ENCODE peak calls at places on chromosomes 7 and 10, in four cellular contexts. A, C, E and P are unnamed samples.
A peak's percentile ranks its signal among the peaks of the same experiment; 100 is the strongest.

GRCh38 chr7:106609416-106609815 is 51.5 kb downstream of the CCDC71L start:
- DNase-seq in A (no peak), C (peak; percentile 86), E (no peak), P (no peak)

GRCh38 chr7:141073173-141073640 is 657 bp upstream of the TMEM178B start:
- DNase-seq in A (peak; percentile 77), C (no peak), E (peak; percentile 21), P (no peak)

GRCh38 chr10:119620771-119621384 is 24.1 kb upstream of the TIAL1 start:
- DNase-seq in A (no peak), C (no peak), E (no peak), P (no peak)

GRCh38 chr7:142833174-142834027 is 21.5 kb upstream of the EPHB6 start:
- DNase-seq in A (no peak), C (peak; percentile 49), E (no peak), P (no peak)

GRCh38 chr7:129225931-129226572 is 1.2 kb downstream of the AHCYL2 start:
- DNase-seq in A (no peak), C (peak; percentile 43), E (no peak), P (no peak)

GRCh38 chr10:124482876-124483275 is 21.3 kb downstream of the LHPP start:
- DNase-seq in A (no peak), C (no peak), E (no peak), P (no peak)

GRCh38 chr7:91266931-91267557 is 2.8 kb downstream of the FZD1 start:
- DNase-seq in A (no peak), C (no peak), E (no peak), P (no peak)

GRCh38 chr7:55534262-55534915 is 37.9 kb downstream of the VOPP1 start:
- DNase-seq in A (no peak), C (peak; percentile 81), E (peak; percentile 84), P (peak; percentile 87)

GRCh38 chr7:128139406-128139805 is 101.7 kb upstream of the LEP start:
- DNase-seq in A (no peak), C (no peak), E (no peak), P (no peak)

GRCh38 chr7:66326501-66327180 is 121.5 kb downstream of the TPST1 start:
- DNase-seq in A (no peak), C (no peak), E (no peak), P (no peak)

GRCh38 chr7:45973725-45974532 is 52.9 kb upstream of the IGFBP3 start:
- DNase-seq in A (no peak), C (no peak), E (no peak), P (no peak)

GRCh38 chr10:129662386-129662785 is 195.3 kb downstream of the MGMT start:
- DNase-seq in A (no peak), C (no peak), E (no peak), P (no peak)

GRCh38 chr7:121530251-121531174 is 134.4 kb upstream of the FAM3C start:
- DNase-seq in A (no peak), C (peak; percentile 98), E (peak; percentile 72), P (peak; percentile 82)

GRCh38 chr10:89888647-89889046 is 187.3 kb downstream of the KIF20B start:
- DNase-seq in A (no peak), C (no peak), E (no peak), P (no peak)

GRCh38 chr7:47965456-47965855 is 14.0 kb downstream of the HUS1 start:
- DNase-seq in A (no peak), C (no peak), E (no peak), P (no peak)

GRCh38 chr7:157309990-157310668 is 26.7 kb upstream of the DNAJB6 start:
- DNase-seq in A (no peak), C (peak; percentile 92), E (no peak), P (no peak)

GRCh38 chr7:8260871-8261707 is 878 bp downstream of the ICA1 start:
- DNase-seq in A (peak; percentile 18), C (peak; percentile 46), E (no peak), P (no peak)

GRCh38 chr7:45599851-45600706 is 25.9 kb downstream of the ADCY1 start:
- DNase-seq in A (no peak), C (no peak), E (no peak), P (no peak)

GRCh38 chr10:48364659-48365405 is 58.4 kb downstream of the MAPK8 start:
- DNase-seq in A (no peak), C (peak; percentile 78), E (no peak), P (no peak)

GRCh38 chr10:69232736-69233135 is 12.6 kb downstream of the HKDC1 start:
- DNase-seq in A (no peak), C (no peak), E (peak; percentile 10), P (no peak)

GRCh38 chr7:55144955-55145342 is 126.1 kb downstream of the EGFR start:
- DNase-seq in A (no peak), C (no peak), E (no peak), P (no peak)

GRCh38 chr10:12919574-12919973 is 81.9 kb downstream of the CCDC3 start:
- DNase-seq in A (no peak), C (no peak), E (no peak), P (no peak)